ENCODE peak calls at places on chromosome 21, in five cellular contexts. J, V, F, X and M are unnamed samples.

GRCh38 chr21:32257952-32258785 is 20.7 kb downstream of the MIS18A start:
- DNase-seq in J (no peak), F (peak), V (peak), X (peak), M (peak)

GRCh38 chr21:29558331-29558730 is 259.6 kb downstream of the BACH1 start:
- DNase-seq in X (no peak), V (no peak), J (no peak), F (no peak), M (no peak)

GRCh38 chr21:45257673-45258341 is 29.9 kb downstream of the POFUT2 start:
- DNase-seq in V (no peak), F (no peak), J (no peak), X (peak), M (no peak)

GRCh38 chr21:28193189-28193588 is 799.5 kb downstream of the LTN1 start:
- DNase-seq in V (no peak), F (no peak), J (no peak), X (no peak), M (no peak)

GRCh38 chr21:28213221-28213620 is 779.5 kb downstream of the LTN1 start:
- DNase-seq in F (no peak), X (no peak), J (no peak), V (no peak), M (no peak)

GRCh38 chr21:32367158-32367557 is 25.7 kb downstream of the URB1 start:
- DNase-seq in X (no peak), V (no peak), J (no peak), F (no peak), M (no peak)

GRCh38 chr21:30434033-30434631 is 4.1 kb downstream of the KRTAP13-4 start:
- DNase-seq in V (no peak), X (peak), J (no peak), F (no peak), M (peak)

GRCh38 chr21:42576639-42577038 is 63.0 kb downstream of the SLC37A1 start:
- DNase-seq in F (no peak), J (no peak), V (no peak), X (no peak), M (no peak)

GRCh38 chr21:31938330-31939301 is 65.8 kb downstream of the HUNK start:
- DNase-seq in X (peak), V (no peak), J (no peak), F (no peak), M (no peak)

GRCh38 chr21:41664881-41665765 is 101.7 kb downstream of the RIPK4 start:
- DNase-seq in F (no peak), X (no peak), J (no peak), V (no peak), M (no peak)

GRCh38 chr21:46308431-46308830 is 15.2 kb downstream of the C21orf58 start:
- DNase-seq in V (no peak), J (no peak), F (no peak), X (no peak), M (no peak)

GRCh38 chr21:33286600-33287456 is 20.7 kb downstream of the IL10RB start:
- DNase-seq in J (no peak), X (no peak), V (peak), F (peak), M (no peak)

GRCh38 chr21:17795084-17796036 is 23.8 kb downstream of the C21orf91 start:
- DNase-seq in J (no peak), F (no peak), V (no peak), X (no peak), M (no peak)

GRCh38 chr21:46093668-46094400 is 4.1 kb upstream of the COL6A2 start:
- DNase-seq in X (no peak), F (no peak), V (no peak), J (no peak), M (no peak)

GRCh38 chr21:42839271-42840231 is 39.8 kb downstream of the WDR4 start:
- DNase-seq in F (no peak), J (no peak), X (peak), V (no peak), M (peak)

GRCh38 chr21:19461481-19462205 is 1058.1 kb upstream of the TMPRSS15 start:
- DNase-seq in F (no peak), J (no peak), X (no peak), V (no peak), M (no peak)

GRCh38 chr21:14557413-14557812 is 11.3 kb upstream of the SAMSN1 start:
- DNase-seq in J (no peak), X (no peak), F (no peak), V (no peak), M (no peak)

GRCh38 chr21:29656504-29657227 is 283.1 kb downstream of the GRIK1 start:
- DNase-seq in X (no peak), V (no peak), F (no peak), J (no peak), M (peak)

GRCh38 chr21:44930543-44930981 is 9.3 kb upstream of the SLX9 start:
- DNase-seq in X (no peak), V (no peak), J (no peak), F (no peak), M (no peak)

GRCh38 chr21:45330851-45331261 is 43.2 kb upstream of the POFUT2 start:
- DNase-seq in V (no peak), J (no peak), X (no peak), F (no peak), M (no peak)

GRCh38 chr21:43347461-43347860 is 79.5 kb downstream of the SIK1 start:
- DNase-seq in F (no peak), V (no peak), J (no peak), X (no peak), M (no peak)

DNA sequence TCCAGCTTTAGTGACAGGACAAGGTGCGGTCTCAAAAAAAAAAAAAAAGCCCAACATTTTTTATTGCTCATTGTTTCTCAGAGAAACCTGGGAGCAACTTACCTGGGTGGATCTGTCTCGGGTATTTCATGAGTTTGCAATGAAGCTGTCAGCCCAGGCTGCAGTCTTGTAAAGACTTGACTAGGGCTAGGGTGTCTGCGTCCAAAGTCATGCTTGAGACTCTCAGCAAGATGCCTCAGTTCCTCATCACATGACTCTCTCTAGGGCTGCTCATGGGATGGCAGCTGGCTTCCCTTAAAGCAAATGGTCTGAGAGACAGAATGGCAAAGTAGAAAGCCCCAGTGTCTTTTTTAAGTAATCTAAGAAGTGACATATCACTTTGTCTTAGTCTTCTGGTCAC is 8.1 kb downstream of the GABPA start:
- DNase-seq in V (no peak), X (no peak), J (no peak), F (no peak), M (no peak)
- TF ChIP-seq ZBTB33 in V (no peak), X (no peak), J (no peak), F (no peak), M (no peak)

GRCh38 chr21:34690041-34690792 is 21.4 kb downstream of the CLIC6 start:
- DNase-seq in F (no peak), J (no peak), X (no peak), V (peak), M (no peak)
- TF ChIP-seq ZBTB33 in F (no peak), J (no peak), X (no peak), V (no peak), M (no peak)

DNA sequence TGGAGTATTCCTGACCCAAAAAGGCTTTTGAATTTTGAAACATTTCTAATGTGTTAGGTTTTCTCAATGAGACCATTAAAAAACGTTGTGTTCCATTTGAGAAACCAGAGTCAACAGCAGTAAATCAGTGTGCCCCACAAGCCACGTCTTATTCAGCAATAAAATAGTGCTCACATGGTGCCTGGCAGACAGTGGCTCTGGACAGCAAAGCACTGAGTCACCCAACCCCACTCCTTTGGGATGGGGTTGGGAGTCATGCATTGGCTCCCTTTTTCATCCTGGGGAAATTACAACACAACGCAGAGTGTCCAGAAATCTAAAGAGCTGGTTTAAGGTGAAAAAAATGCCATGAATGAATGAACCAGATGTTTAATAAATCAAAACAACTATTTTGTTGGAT is 46.5 kb downstream of the KCNJ15 start:
- DNase-seq in J (no peak), X (no peak), F (no peak), V (no peak), M (no peak)
- TF ChIP-seq ZBTB33 in J (no peak), X (no peak), F (no peak), V (no peak), M (no peak)

DNA sequence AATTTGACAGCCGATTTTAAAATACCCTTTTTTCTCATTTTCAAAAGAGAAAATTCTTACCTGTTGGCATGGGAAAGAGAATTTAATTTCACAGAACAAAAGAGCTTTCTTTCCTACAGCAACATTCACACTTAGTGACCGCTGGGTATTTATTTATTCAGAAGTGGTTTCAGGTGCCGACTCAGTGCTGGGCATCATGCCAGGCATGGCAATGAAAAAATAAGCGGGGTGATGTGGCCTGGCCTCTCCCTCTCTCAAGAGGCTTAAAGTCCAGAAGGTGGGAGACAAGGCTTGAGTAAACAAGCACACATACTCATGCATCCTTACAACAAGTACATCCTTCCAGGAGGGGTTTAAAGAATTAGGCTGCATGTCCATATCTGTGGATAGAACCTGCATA is 4.1 kb upstream of the PCP4 start:
- DNase-seq in V (no peak), F (no peak), J (no peak), X (no peak), M (no peak)
- TF ChIP-seq ZBTB33 in V (no peak), F (no peak), J (no peak), X (no peak), M (no peak)